ENCODE peak calls at places on chromosomes 5 and 9, in five cellular contexts. K, W, J, R and E are unnamed samples.
A peak's percentile ranks its signal among the peaks of the same experiment; 100 is the strongest.

GRCh38 chr9:35044071-35044470 is 28.4 kb downstream of the VCP start:
- DNase-seq in R (no peak), W (no peak), J (no peak), K (no peak), E (no peak)

GRCh38 chr9:113998529-113999255 is 79.4 kb downstream of the AMBP start:
- DNase-seq in J (no peak), K (peak; percentile 12), W (peak; percentile 56), R (no peak), E (no peak)

GRCh38 chr9:98852463-98852735 is 44.9 kb downstream of the GALNT12 start:
- DNase-seq in W (no peak), K (no peak), R (no peak), J (no peak), E (no peak)

GRCh38 chr9:76216161-76216649 is 178.0 kb downstream of the RFK start:
- DNase-seq in R (no peak), W (no peak), K (peak; percentile 98), J (no peak), E (no peak)

GRCh38 chr5:138668451-138668850 is 84.8 kb upstream of the CTNNA1 start:
- DNase-seq in W (no peak), R (no peak), K (no peak), J (peak; percentile 27), E (no peak)

GRCh38 chr5:169828385-169828784 is 151.9 kb downstream of the INSYN2B start:
- DNase-seq in W (no peak), K (no peak), J (no peak), R (no peak), E (no peak)

GRCh38 chr9:89806371-89807100 is 201.7 kb downstream of the GADD45G start:
- DNase-seq in W (no peak), J (no peak), K (peak; percentile 20), R (no peak), E (no peak)

GRCh38 chr5:147510885-147511284 is 1.0 kb upstream of the DPYSL3 start:
- DNase-seq in K (no peak), R (no peak), W (no peak), J (no peak), E (no peak)

GRCh38 chr5:142783601-142784291 is 13.6 kb downstream of the ARHGAP26 start:
- DNase-seq in W (peak; percentile 76), R (peak; percentile 52), K (no peak), J (no peak), E (no peak)

GRCh38 chr9:18379073-18379811 is 94.7 kb upstream of the ADAMTSL1 start:
- DNase-seq in J (no peak), K (peak; percentile 97), R (no peak), W (no peak), E (no peak)

GRCh38 chr5:29161399-29161798 is 2032.1 kb upstream of the CDH6 start:
- DNase-seq in R (no peak), K (no peak), W (no peak), J (peak; percentile 7), E (no peak)

GRCh38 chr9:69564557-69564956 is 107.6 kb downstream of the APBA1 start:
- DNase-seq in K (no peak), W (no peak), J (no peak), R (no peak), E (no peak)

GRCh38 chr5:114361724-114362196 is at the start of gene KCNN2:
- DNase-seq in J (peak; percentile 23), K (peak; percentile 92), W (peak; percentile 68), R (peak; percentile 26), E (no peak)

GRCh38 chr9:70618784-70619183 is 204.3 kb upstream of the KLF9 start:
- DNase-seq in K (no peak), J (no peak), W (no peak), R (no peak), E (no peak)

GRCh38 chr5:90792725-90793124 is 234.1 kb downstream of the ADGRV1 start:
- DNase-seq in K (no peak), R (no peak), J (no peak), W (no peak), E (no peak)

GRCh38 chr5:4015709-4016108 is 420.1 kb downstream of the IRX1 start:
- DNase-seq in R (no peak), J (no peak), K (no peak), W (no peak), E (no peak)

GRCh38 chr9:90979138-90979551 is 177.5 kb downstream of the SYK start:
- DNase-seq in W (no peak), K (no peak), J (no peak), R (no peak), E (no peak)

GRCh38 chr5:5352675-5353074 is 69.8 kb upstream of the ICE1 start:
- DNase-seq in R (no peak), J (no peak), W (no peak), K (no peak), E (no peak)

GRCh38 chr5:5350101-5350500 is 72.4 kb upstream of the ICE1 start:
- DNase-seq in K (no peak), J (peak; percentile 85), W (no peak), R (no peak), E (peak; percentile 39)

GRCh38 chr5:5356765-5357164 is 65.7 kb upstream of the ICE1 start:
- DNase-seq in W (no peak), K (no peak), R (no peak), J (peak; percentile 81), E (no peak)

GRCh38 chr5:5351288-5352089 is 71.0 kb upstream of the ICE1 start:
- DNase-seq in K (no peak), R (no peak), J (peak; percentile 76), W (no peak), E (peak; percentile 44)

DNA sequence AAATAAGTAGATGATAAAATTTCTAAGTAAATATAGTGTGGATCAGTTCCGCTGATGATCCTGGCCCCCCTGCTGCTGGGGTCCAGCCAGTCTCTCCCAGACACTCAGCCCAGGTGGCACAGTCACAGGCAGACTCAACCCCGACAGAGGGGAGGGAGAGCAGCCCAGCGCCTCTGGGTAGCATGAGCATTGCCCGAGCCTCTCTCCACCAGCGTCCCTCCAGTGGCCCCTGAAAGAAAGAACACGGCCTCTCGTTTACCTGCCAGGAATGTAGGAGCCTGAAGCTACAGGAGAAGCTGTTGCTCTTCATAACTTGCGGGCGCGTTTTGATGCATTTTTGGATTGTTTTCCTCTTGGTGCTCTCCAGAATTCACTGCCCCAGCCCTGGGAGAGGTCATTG is 68.8 kb upstream of the ICE1 start:
- DNase-seq in J (no peak), W (no peak), K (no peak), R (no peak), E (no peak)
- TF ChIP-seq MXI1 in J (no peak), W (no peak), K (no peak), R (no peak), E (no peak)

GRCh38 chr9:127916665-127917581 is at the start of gene ST6GALNAC4:
- DNase-seq in W (peak; percentile 98), R (no peak), K (peak; percentile 88), J (peak; percentile 70), E (peak; percentile 97)
- TF ChIP-seq MXI1 in W (no peak), R (no peak), K (no peak), J (no peak), E (no peak)

GRCh38 chr5:16918891-16919671 is 17.0 kb downstream of the MYO10 start:
- DNase-seq in K (no peak), W (no peak), J (no peak), R (no peak), E (no peak)

GRCh38 chr5:16918156-16918555 is 17.9 kb downstream of the MYO10 start:
- DNase-seq in W (no peak), J (no peak), K (no peak), R (no peak), E (no peak)

GRCh38 chr5:16914584-16914983 is 21.5 kb downstream of the MYO10 start:
- DNase-seq in K (no peak), R (no peak), W (no peak), J (no peak), E (no peak)

GRCh38 chr5:16913840-16914435 is 22.1 kb downstream of the MYO10 start:
- DNase-seq in R (no peak), W (no peak), K (no peak), J (no peak), E (no peak)

GRCh38 chr5:16916262-16916878 is 19.7 kb downstream of the MYO10 start:
- DNase-seq in W (no peak), K (peak; percentile 93), R (no peak), J (no peak), E (no peak)
- TF ChIP-seq MXI1 in W (no peak), K (no peak), R (no peak), J (no peak), E (no peak)

DNA sequence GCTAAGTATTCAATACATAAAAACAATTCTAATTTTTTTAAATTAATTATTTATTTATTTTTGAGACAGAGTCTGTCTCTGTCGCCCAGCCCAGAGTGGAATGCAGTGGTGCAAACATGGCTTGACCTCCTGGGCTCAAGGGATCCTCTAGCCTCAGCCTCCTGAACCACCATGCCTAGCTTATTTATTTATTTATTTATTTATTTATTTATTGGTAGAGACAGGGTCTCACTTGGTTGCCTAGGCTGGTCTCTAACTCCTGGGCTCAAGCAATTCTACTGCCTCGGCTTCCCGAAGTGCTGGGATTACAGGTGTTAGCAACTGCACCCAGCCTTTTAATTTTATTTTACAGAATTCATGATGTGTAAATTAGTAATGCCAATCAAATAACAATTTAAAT is 33.7 kb upstream of the ZFYVE16 start:
- DNase-seq in K (no peak), W (no peak), R (no peak), J (no peak), E (no peak)
- TF ChIP-seq MXI1 in K (no peak), W (no peak), R (no peak), J (no peak), E (no peak)

GRCh38 chr5:953535-954449 is 54.8 kb upstream of the NKD2 start:
- DNase-seq in J (no peak), R (no peak), K (no peak), W (peak; percentile 3), E (no peak)
- TF ChIP-seq MXI1 in J (no peak), R (no peak), K (no peak), W (no peak), E (no peak)

GRCh38 chr5:149452007-149452664 is 73.0 kb upstream of the IL17B start:
- DNase-seq in W (peak; percentile 37), K (peak; percentile 53), R (no peak), J (peak; percentile 98), E (peak; percentile 61)

GRCh38 chr5:149453618-149454415 is 74.7 kb upstream of the IL17B start:
- DNase-seq in K (no peak), R (no peak), W (no peak), J (no peak), E (no peak)

GRCh38 chr5:149455889-149456409 is 76.9 kb upstream of the IL17B start:
- DNase-seq in J (peak; percentile 73), W (no peak), R (no peak), K (peak; percentile 86), E (peak; percentile 84)

GRCh38 chr5:149450199-149450598 is 71.1 kb upstream of the IL17B start:
- DNase-seq in K (peak; percentile 87), J (no peak), R (no peak), W (no peak), E (no peak)

GRCh38 chr5:149452665-149453617 is 73.8 kb upstream of the IL17B start:
- DNase-seq in W (no peak), J (peak; percentile 79), K (peak; percentile 96), R (no peak), E (no peak)
- TF ChIP-seq MXI1 in W (no peak), J (no peak), K (no peak), R (no peak), E (no peak)

GRCh38 chr9:121699271-121700164 is 48.1 kb downstream of the DAB2IP start:
- DNase-seq in K (peak; percentile 55), R (no peak), W (peak; percentile 74), J (no peak), E (no peak)
- TF ChIP-seq MXI1 in K (no peak), R (no peak), W (no peak), J (no peak), E (no peak)